ENCODE peak calls at places on chromosomes 1 and 21, in ten cellular contexts. One of them, this sample, is unnamed.

GRCh38 chr1:154493276-154493675 is 8.7 kb upstream of the TDRD10 start:
- DNase-seq in heart left ventricle: peak; percentile 71
- DNase-seq in psoas muscle: no peak
- DNase-seq in nephron progenitor cell: no peak
- DNase-seq in CD4-positive, alpha-beta T cell: no peak
- DNase-seq in GM20000: peak; percentile 56
- DNase-seq in endodermal cell: peak; percentile 76
- DNase-seq in uterus: no peak
- DNase-seq in CD8-positive, alpha-beta T cell: peak; percentile 59
- DNase-seq in cardiac muscle cell: no peak
- DNase-seq in this sample: no peak

GRCh38 chr1:89780721-89781120 is 40.1 kb upstream of the LRRC8D start:
- DNase-seq in endodermal cell: no peak
- DNase-seq in psoas muscle: no peak
- DNase-seq in uterus: no peak
- DNase-seq in heart left ventricle: no peak
- DNase-seq in CD4-positive, alpha-beta T cell: no peak
- DNase-seq in GM20000: peak; percentile 42
- DNase-seq in CD8-positive, alpha-beta T cell: no peak
- DNase-seq in nephron progenitor cell: no peak
- DNase-seq in cardiac muscle cell: peak; percentile 47
- DNase-seq in this sample: no peak

GRCh38 chr21:25561668-25562641 is 45.3 kb downstream of the MRPL39 start:
- DNase-seq in cardiac muscle cell: peak; percentile 77
- DNase-seq in psoas muscle: peak; percentile 70
- DNase-seq in GM20000: peak; percentile 77
- DNase-seq in heart left ventricle: peak; percentile 72
- DNase-seq in CD8-positive, alpha-beta T cell: peak; percentile 73
- DNase-seq in nephron progenitor cell: peak; percentile 69
- DNase-seq in endodermal cell: peak; percentile 85
- DNase-seq in uterus: peak; percentile 54
- DNase-seq in CD4-positive, alpha-beta T cell: peak; percentile 40
- DNase-seq in this sample: no peak

GRCh38 chr1:20302093-20302471 is 11.4 kb downstream of the VWA5B1 start:
- DNase-seq in nephron progenitor cell: no peak
- DNase-seq in uterus: no peak
- DNase-seq in heart left ventricle: no peak
- DNase-seq in CD8-positive, alpha-beta T cell: no peak
- DNase-seq in cardiac muscle cell: no peak
- DNase-seq in endodermal cell: no peak
- DNase-seq in psoas muscle: peak; percentile 62
- DNase-seq in CD4-positive, alpha-beta T cell: no peak
- DNase-seq in GM20000: no peak
- DNase-seq in this sample: peak; percentile 48

GRCh38 chr1:223299553-223299952 is 64.4 kb downstream of the SUSD4 start:
- DNase-seq in psoas muscle: no peak
- DNase-seq in CD4-positive, alpha-beta T cell: no peak
- DNase-seq in GM20000: no peak
- DNase-seq in nephron progenitor cell: no peak
- DNase-seq in uterus: no peak
- DNase-seq in heart left ventricle: no peak
- DNase-seq in CD8-positive, alpha-beta T cell: no peak
- DNase-seq in endodermal cell: no peak
- DNase-seq in cardiac muscle cell: no peak
- DNase-seq in this sample: no peak

GRCh38 chr1:1200876-1201810 is 5.2 kb downstream of the TNFRSF18 start:
- DNase-seq in heart left ventricle: peak; percentile 81
- DNase-seq in CD4-positive, alpha-beta T cell: peak; percentile 80
- DNase-seq in endodermal cell: peak; percentile 80
- DNase-seq in psoas muscle: peak; percentile 66
- DNase-seq in nephron progenitor cell: peak; percentile 74
- DNase-seq in GM20000: peak; percentile 95
- DNase-seq in CD8-positive, alpha-beta T cell: peak; percentile 82
- DNase-seq in cardiac muscle cell: peak; percentile 59
- DNase-seq in uterus: peak; percentile 75
- DNase-seq in this sample: no peak

GRCh38 chr1:95888877-95889799 is 655.1 kb downstream of the RWDD3 start:
- DNase-seq in CD4-positive, alpha-beta T cell: no peak
- DNase-seq in cardiac muscle cell: peak; percentile 2
- DNase-seq in psoas muscle: no peak
- DNase-seq in endodermal cell: no peak
- DNase-seq in nephron progenitor cell: no peak
- DNase-seq in CD8-positive, alpha-beta T cell: no peak
- DNase-seq in GM20000: no peak
- DNase-seq in heart left ventricle: no peak
- DNase-seq in uterus: no peak
- DNase-seq in this sample: no peak

GRCh38 chr1:29569971-29570634 is 333.8 kb downstream of the PTPRU start:
- DNase-seq in heart left ventricle: peak; percentile 59
- DNase-seq in CD8-positive, alpha-beta T cell: no peak
- DNase-seq in CD4-positive, alpha-beta T cell: no peak
- DNase-seq in psoas muscle: no peak
- DNase-seq in uterus: no peak
- DNase-seq in nephron progenitor cell: no peak
- DNase-seq in endodermal cell: no peak
- DNase-seq in GM20000: no peak
- DNase-seq in cardiac muscle cell: no peak
- DNase-seq in this sample: peak; percentile 84

GRCh38 chr1:61079898-61080336 is 2.4 kb upstream of the NFIA start:
- DNase-seq in psoas muscle: peak; percentile 89
- DNase-seq in endodermal cell: peak; percentile 87
- DNase-seq in GM20000: no peak
- DNase-seq in CD4-positive, alpha-beta T cell: no peak
- DNase-seq in nephron progenitor cell: peak; percentile 56
- DNase-seq in heart left ventricle: peak; percentile 87
- DNase-seq in CD8-positive, alpha-beta T cell: no peak
- DNase-seq in uterus: peak; percentile 87
- DNase-seq in cardiac muscle cell: peak; percentile 98
- DNase-seq in this sample: peak; percentile 76

GRCh38 chr1:27521336-27522147 is 31.6 kb upstream of the WASF2 start:
- DNase-seq in heart left ventricle: peak; percentile 80
- DNase-seq in psoas muscle: no peak
- DNase-seq in uterus: no peak
- DNase-seq in nephron progenitor cell: no peak
- DNase-seq in CD4-positive, alpha-beta T cell: peak; percentile 47
- DNase-seq in endodermal cell: no peak
- DNase-seq in cardiac muscle cell: no peak
- DNase-seq in CD8-positive, alpha-beta T cell: peak; percentile 82
- DNase-seq in GM20000: no peak
- DNase-seq in this sample: no peak

GRCh38 chr1:116911166-116911553 is 1.4 kb downstream of the PTGFRN start:
- DNase-seq in CD4-positive, alpha-beta T cell: no peak
- DNase-seq in nephron progenitor cell: no peak
- DNase-seq in CD8-positive, alpha-beta T cell: peak; percentile 45
- DNase-seq in heart left ventricle: no peak
- DNase-seq in cardiac muscle cell: no peak
- DNase-seq in endodermal cell: peak; percentile 52
- DNase-seq in uterus: peak; percentile 22
- DNase-seq in psoas muscle: no peak
- DNase-seq in GM20000: no peak
- DNase-seq in this sample: no peak

GRCh38 chr1:72442251-72442650 is 159.9 kb upstream of the NEGR1 start:
- DNase-seq in cardiac muscle cell: peak; percentile 2
- DNase-seq in heart left ventricle: no peak
- DNase-seq in endodermal cell: no peak
- DNase-seq in GM20000: no peak
- DNase-seq in CD8-positive, alpha-beta T cell: no peak
- DNase-seq in CD4-positive, alpha-beta T cell: no peak
- DNase-seq in uterus: no peak
- DNase-seq in psoas muscle: no peak
- DNase-seq in nephron progenitor cell: no peak
- DNase-seq in this sample: no peak

DNA sequence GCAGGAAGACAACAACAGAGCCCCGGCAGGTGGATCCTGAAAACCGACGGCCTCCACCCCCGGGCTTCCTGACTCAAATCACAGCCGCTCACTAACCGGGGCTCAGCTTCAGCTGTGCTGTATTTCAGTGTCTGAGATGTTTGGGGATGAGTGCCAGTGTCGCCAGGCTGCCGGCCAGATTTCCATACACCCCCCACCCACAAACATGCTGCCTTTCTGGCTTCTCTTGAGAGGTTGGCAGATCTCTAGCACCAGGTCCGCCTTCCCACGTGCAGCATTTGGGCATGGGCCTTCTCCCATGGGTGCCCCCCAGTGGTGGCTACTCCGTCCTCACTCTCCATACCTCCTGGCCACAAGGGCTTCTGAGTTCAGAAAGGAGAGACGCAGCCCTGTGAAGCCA is 34.8 kb downstream of the KCNAB2 start:
- DNase-seq in nephron progenitor cell: no peak
- DNase-seq in CD8-positive, alpha-beta T cell: no peak
- DNase-seq in cardiac muscle cell: no peak
- DNase-seq in GM20000: no peak
- DNase-seq in uterus: no peak
- DNase-seq in heart left ventricle: no peak
- DNase-seq in CD4-positive, alpha-beta T cell: no peak
- DNase-seq in endodermal cell: peak; percentile 70
- DNase-seq in psoas muscle: no peak
- DNase-seq in this sample: no peak
- TF ChIP-seq CTCF in nephron progenitor cell: no peak
- TF ChIP-seq CTCF in CD8-positive, alpha-beta T cell: no peak
- TF ChIP-seq CTCF in cardiac muscle cell: peak; percentile 22
- TF ChIP-seq CTCF in GM20000: no peak
- TF ChIP-seq CTCF in uterus: no peak
- TF ChIP-seq CTCF in heart left ventricle: peak; percentile 41
- TF ChIP-seq CTCF in CD4-positive, alpha-beta T cell: no peak
- TF ChIP-seq CTCF in endodermal cell: peak; percentile 60
- TF ChIP-seq CTCF in psoas muscle: no peak
- TF ChIP-seq CTCF in this sample: no peak

DNA sequence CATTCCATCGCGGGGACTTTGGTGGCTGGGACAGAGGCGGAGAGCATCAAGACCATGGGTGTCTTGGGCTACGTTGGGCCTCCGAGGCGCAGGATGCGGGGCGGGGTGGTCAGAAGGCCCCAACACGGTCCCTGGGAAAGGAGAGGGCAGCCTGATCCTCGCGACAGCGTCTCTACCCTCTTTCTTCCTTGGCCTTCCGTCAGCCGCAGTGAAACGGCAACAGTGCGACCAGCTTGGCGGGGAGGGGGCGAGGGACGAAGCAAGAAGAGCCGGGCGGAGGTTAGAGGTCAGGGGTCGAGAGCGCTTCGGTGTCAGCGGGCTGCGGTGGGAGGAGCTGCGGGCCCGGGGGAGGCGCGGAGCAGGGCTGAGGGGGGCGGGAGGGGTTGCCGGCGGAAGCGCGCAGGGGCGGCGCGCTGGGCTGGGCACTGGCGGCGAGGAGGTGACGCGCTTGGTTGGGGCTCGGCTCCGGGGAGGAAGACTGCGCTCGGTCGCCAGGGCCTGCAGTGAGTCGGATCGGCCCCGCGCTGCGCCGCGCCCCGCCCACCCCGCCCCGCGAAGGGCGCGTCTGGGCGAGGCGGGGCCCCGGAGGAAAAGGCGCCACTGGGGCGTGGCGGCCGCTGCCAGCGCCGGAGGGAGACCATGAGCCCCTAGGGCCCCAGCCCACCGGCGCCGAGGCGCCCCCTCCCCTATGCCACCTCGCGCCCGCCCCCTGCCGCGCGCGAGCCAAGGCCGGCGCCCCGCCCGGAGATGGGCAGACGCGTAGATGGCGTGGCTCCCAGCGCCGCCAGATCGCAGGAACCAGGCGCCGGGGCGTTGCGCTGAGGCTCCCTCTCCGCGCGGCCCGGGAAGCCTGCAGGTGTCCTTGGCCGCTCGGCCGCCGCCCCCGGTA is at the start of gene KCNC4:
- DNase-seq in endodermal cell: peak; percentile 95
- DNase-seq in CD8-positive, alpha-beta T cell: peak; percentile 94
- DNase-seq in heart left ventricle: peak; percentile 95
- DNase-seq in uterus: peak; percentile 87
- DNase-seq in nephron progenitor cell: peak; percentile 91
- DNase-seq in cardiac muscle cell: peak; percentile 88
- DNase-seq in GM20000: peak; percentile 96
- DNase-seq in psoas muscle: peak; percentile 93
- DNase-seq in CD4-positive, alpha-beta T cell: peak; percentile 91
- DNase-seq in this sample: peak; percentile 70
- TF ChIP-seq CTCF in endodermal cell: no peak
- TF ChIP-seq CTCF in CD8-positive, alpha-beta T cell: no peak
- TF ChIP-seq CTCF in heart left ventricle: peak; percentile 5
- TF ChIP-seq CTCF in uterus: peak; percentile 14
- TF ChIP-seq CTCF in nephron progenitor cell: no peak
- TF ChIP-seq CTCF in cardiac muscle cell: no peak
- TF ChIP-seq CTCF in GM20000: no peak
- TF ChIP-seq CTCF in psoas muscle: no peak
- TF ChIP-seq CTCF in CD4-positive, alpha-beta T cell: no peak
- TF ChIP-seq CTCF in this sample: no peak

GRCh38 chr1:235511470-235512240 is 7.4 kb upstream of the B3GALNT2 start:
- DNase-seq in GM20000: no peak
- DNase-seq in nephron progenitor cell: no peak
- DNase-seq in uterus: no peak
- DNase-seq in endodermal cell: peak; percentile 68
- DNase-seq in psoas muscle: no peak
- DNase-seq in cardiac muscle cell: peak; percentile 13
- DNase-seq in heart left ventricle: no peak
- DNase-seq in CD8-positive, alpha-beta T cell: no peak
- DNase-seq in CD4-positive, alpha-beta T cell: no peak
- DNase-seq in this sample: no peak
- TF ChIP-seq CTCF in GM20000: no peak
- TF ChIP-seq CTCF in nephron progenitor cell: no peak
- TF ChIP-seq CTCF in uterus: no peak
- TF ChIP-seq CTCF in endodermal cell: peak; percentile 58
- TF ChIP-seq CTCF in psoas muscle: no peak
- TF ChIP-seq CTCF in cardiac muscle cell: peak; percentile 3
- TF ChIP-seq CTCF in heart left ventricle: no peak
- TF ChIP-seq CTCF in CD8-positive, alpha-beta T cell: no peak
- TF ChIP-seq CTCF in CD4-positive, alpha-beta T cell: no peak
- TF ChIP-seq CTCF in this sample: no peak

GRCh38 chr1:147496044-147496443 is 45.3 kb upstream of the BCL9 start:
- DNase-seq in CD4-positive, alpha-beta T cell: no peak
- DNase-seq in endodermal cell: no peak
- DNase-seq in heart left ventricle: no peak
- DNase-seq in psoas muscle: no peak
- DNase-seq in GM20000: no peak
- DNase-seq in cardiac muscle cell: no peak
- DNase-seq in uterus: no peak
- DNase-seq in CD8-positive, alpha-beta T cell: no peak
- DNase-seq in nephron progenitor cell: no peak
- DNase-seq in this sample: no peak

GRCh38 chr1:147493349-147493748 is 48.0 kb upstream of the BCL9 start:
- DNase-seq in heart left ventricle: no peak
- DNase-seq in CD8-positive, alpha-beta T cell: no peak
- DNase-seq in uterus: no peak
- DNase-seq in CD4-positive, alpha-beta T cell: no peak
- DNase-seq in nephron progenitor cell: no peak
- DNase-seq in cardiac muscle cell: no peak
- DNase-seq in GM20000: no peak
- DNase-seq in psoas muscle: no peak
- DNase-seq in endodermal cell: no peak
- DNase-seq in this sample: no peak

GRCh38 chr1:147496571-147496970 is 44.7 kb upstream of the BCL9 start:
- DNase-seq in psoas muscle: peak; percentile 56
- DNase-seq in heart left ventricle: no peak
- DNase-seq in endodermal cell: peak; percentile 70
- DNase-seq in nephron progenitor cell: no peak
- DNase-seq in GM20000: no peak
- DNase-seq in CD8-positive, alpha-beta T cell: no peak
- DNase-seq in cardiac muscle cell: peak; percentile 76
- DNase-seq in uterus: peak; percentile 60
- DNase-seq in CD4-positive, alpha-beta T cell: no peak
- DNase-seq in this sample: no peak

GRCh38 chr1:147497826-147498225 is 43.5 kb upstream of the BCL9 start:
- DNase-seq in CD8-positive, alpha-beta T cell: no peak
- DNase-seq in nephron progenitor cell: no peak
- DNase-seq in uterus: no peak
- DNase-seq in GM20000: no peak
- DNase-seq in CD4-positive, alpha-beta T cell: no peak
- DNase-seq in endodermal cell: no peak
- DNase-seq in heart left ventricle: no peak
- DNase-seq in psoas muscle: no peak
- DNase-seq in cardiac muscle cell: no peak
- DNase-seq in this sample: no peak

GRCh38 chr1:147494998-147495580 is 46.2 kb upstream of the BCL9 start:
- DNase-seq in uterus: peak; percentile 77
- DNase-seq in heart left ventricle: peak; percentile 79
- DNase-seq in endodermal cell: peak; percentile 88
- DNase-seq in psoas muscle: peak; percentile 78
- DNase-seq in cardiac muscle cell: peak; percentile 88
- DNase-seq in nephron progenitor cell: peak; percentile 69
- DNase-seq in GM20000: peak; percentile 72
- DNase-seq in CD4-positive, alpha-beta T cell: peak; percentile 68
- DNase-seq in CD8-positive, alpha-beta T cell: peak; percentile 74
- DNase-seq in this sample: peak; percentile 59
- TF ChIP-seq CTCF in uterus: peak; percentile 95
- TF ChIP-seq CTCF in heart left ventricle: peak; percentile 96
- TF ChIP-seq CTCF in endodermal cell: peak; percentile 95
- TF ChIP-seq CTCF in psoas muscle: peak; percentile 95
- TF ChIP-seq CTCF in cardiac muscle cell: peak; percentile 97
- TF ChIP-seq CTCF in nephron progenitor cell: peak; percentile 90
- TF ChIP-seq CTCF in GM20000: peak; percentile 86
- TF ChIP-seq CTCF in CD4-positive, alpha-beta T cell: peak; percentile 96
- TF ChIP-seq CTCF in CD8-positive, alpha-beta T cell: peak; percentile 96
- TF ChIP-seq CTCF in this sample: peak; percentile 93